ENCODE peak calls at places on chromosomes 16 and 17, in seven cellular contexts. C is CD4-positive, CD25-positive, alpha-beta regulatory T cell; V is endodermal cell; X is upper lobe of right lung; I is uterus; M is ascending aorta; F is CD8-positive, alpha-beta T cell. R is an unnamed sample.

GRCh38 chr17:36703860-36704266 is 102.5 kb downstream of the MRM1 start:
- DNase-seq in F (peak; percentile 58), M (no peak), V (peak; percentile 98), X (peak; percentile 75), C (no peak), I (peak; percentile 24), R (peak; percentile 44)

GRCh38 chr16:88681709-88682451 is 4.4 kb downstream of the SNAI3 start:
- DNase-seq in V (no peak), I (no peak), C (peak; percentile 19), F (peak; percentile 79), M (no peak), X (peak; percentile 81), R (no peak)

GRCh38 chr17:9467518-9467917 is 108.1 kb downstream of the STX8 start:
- DNase-seq in X (no peak), M (no peak), V (peak; percentile 88), C (no peak), F (no peak), I (no peak), R (peak; percentile 7)

GRCh38 chr17:66580178-66580577 is 254.7 kb upstream of the CACNG5 start:
- DNase-seq in I (peak; percentile 61), M (no peak), C (no peak), X (peak; percentile 74), F (no peak), V (peak; percentile 71), R (no peak)

GRCh38 chr17:49168706-49169105 is 36.1 kb downstream of the B4GALNT2 start:
- DNase-seq in X (no peak), M (no peak), C (no peak), V (no peak), F (no peak), I (no peak), R (no peak)

GRCh38 chr17:679491-679890 is 35.1 kb downstream of the VPS53 start:
- DNase-seq in F (no peak), M (no peak), X (no peak), C (no peak), V (no peak), I (no peak), R (no peak)

GRCh38 chr16:90008708-90009145 is 10.5 kb downstream of the DBNDD1 start:
- DNase-seq in V (no peak), M (no peak), F (peak; percentile 79), C (no peak), X (no peak), I (no peak), R (no peak)

GRCh38 chr17:9247401-9247938 is 226.2 kb downstream of the NTN1 start:
- DNase-seq in M (no peak), I (no peak), F (no peak), C (no peak), V (no peak), X (no peak), R (no peak)

GRCh38 chr17:72305472-72305871 is 184.7 kb downstream of the SOX9 start:
- DNase-seq in F (no peak), X (no peak), I (no peak), M (no peak), C (no peak), V (no peak), R (no peak)

GRCh38 chr17:4362141-4362540 is 4.3 kb downstream of the UBE2G1 start:
- DNase-seq in V (no peak), C (no peak), F (no peak), X (no peak), M (no peak), I (no peak), R (peak; percentile 30)

GRCh38 chr16:4679854-4680636 is 13.3 kb upstream of the NUDT16L1 start:
- DNase-seq in V (peak; percentile 43), C (no peak), F (no peak), I (peak; percentile 91), X (peak; percentile 94), M (no peak), R (no peak)

GRCh38 chr16:14131774-14132695 is 60.9 kb downstream of the MRTFB start:
- DNase-seq in I (no peak), F (no peak), X (no peak), M (no peak), C (no peak), V (no peak), R (no peak)

GRCh38 chr17:31649302-31649701 is 209.7 kb downstream of the COPRS start:
- DNase-seq in F (no peak), V (no peak), C (no peak), I (no peak), M (no peak), X (no peak), R (no peak)

GRCh38 chr16:74737521-74737920 is 36.9 kb upstream of the MLKL start:
- DNase-seq in M (no peak), V (peak; percentile 49), F (no peak), C (no peak), I (no peak), X (no peak), R (no peak)

GRCh38 chr17:55577011-55577586 is 65.8 kb upstream of the SMIM36 start:
- DNase-seq in V (no peak), F (no peak), X (no peak), M (no peak), I (peak; percentile 39), C (no peak), R (no peak)

GRCh38 chr17:4948997-4949320 is 629 bp upstream of the PFN1 start:
- DNase-seq in M (peak; percentile 32), F (peak; percentile 84), X (peak; percentile 94), V (peak; percentile 96), C (peak; percentile 66), I (peak; percentile 84), R (peak; percentile 85)

GRCh38 chr16:50035468-50035992 is 10.5 kb downstream of the CNEP1R1 start:
- DNase-seq in I (no peak), V (no peak), F (no peak), X (no peak), C (no peak), M (no peak), R (no peak)

GRCh38 chr16:19874026-19874425 is 10.6 kb downstream of the GPRC5B start:
- DNase-seq in V (no peak), X (no peak), M (no peak), C (no peak), F (no peak), I (no peak), R (no peak)

GRCh38 chr16:67667817-67668494 is 1.3 kb downstream of the C16orf86 start:
- DNase-seq in M (peak; percentile 66), I (peak; percentile 84), V (peak; percentile 93), C (peak; percentile 77), F (peak; percentile 85), X (peak; percentile 87), R (peak; percentile 91)

GRCh38 chr16:25009822-25010221 is 5.3 kb downstream of the ARHGAP17 start:
- DNase-seq in C (no peak), V (peak; percentile 0), F (no peak), X (peak; percentile 78), I (no peak), M (no peak), R (no peak)

GRCh38 chr17:57551321-57552079 is 193.6 kb downstream of the CCDC182 start:
- DNase-seq in M (no peak), F (no peak), X (no peak), I (no peak), C (no peak), V (peak; percentile 66), R (no peak)

GRCh38 chr17:740240-741055 is 8.1 kb downstream of the TLCD3A start:
- DNase-seq in I (no peak), X (no peak), V (no peak), C (no peak), F (no peak), M (no peak), R (no peak)

GRCh38 chr17:70107441-70107840 is 32.4 kb downstream of the KCNJ16 start:
- DNase-seq in M (no peak), F (no peak), X (no peak), I (no peak), C (no peak), V (no peak), R (no peak)

GRCh38 chr17:70111201-70111600 is 36.2 kb downstream of the KCNJ16 start:
- DNase-seq in C (no peak), I (no peak), M (no peak), F (no peak), V (no peak), X (no peak), R (no peak)

GRCh38 chr17:70108166-70108565 is 33.1 kb downstream of the KCNJ16 start:
- DNase-seq in M (no peak), C (no peak), X (no peak), I (no peak), V (no peak), F (no peak), R (no peak)

GRCh38 chr17:70110443-70110880 is 35.4 kb downstream of the KCNJ16 start:
- DNase-seq in M (no peak), F (no peak), X (no peak), V (no peak), C (no peak), I (no peak), R (no peak)

GRCh38 chr17:70109497-70109896 is 34.5 kb downstream of the KCNJ16 start:
- DNase-seq in C (no peak), I (no peak), X (no peak), F (no peak), V (no peak), M (no peak), R (no peak)
- H3K9me3 ChIP-seq in C (no peaks in the 10 kb centered on the region), I (no peaks in the 10 kb centered on the region), X (no peaks in the 10 kb centered on the region), F (no peaks in the 10 kb centered on the region), V (no peaks in the 10 kb centered on the region), M (no peaks in the 10 kb centered on the region), R (no peaks in the 10 kb centered on the region)

GRCh38 chr17:83088451-83089321 is 9.3 kb downstream of the METRNL start:
- DNase-seq in V (no peak), C (no peak), F (no peak), I (no peak), M (no peak), X (no peak), R (no peak)
- H3K4me1 ChIP-seq in V (no peaks in the 10 kb centered on the region), C (no peaks in the 10 kb centered on the region), F (peaks cover 17% of the 10 kb centered on the region), I (peaks cover 3% of the 10 kb centered on the region), M (peaks cover 33% of the 10 kb centered on the region), X (peaks cover 54% of the 10 kb centered on the region), R (no peaks in the 10 kb centered on the region)

GRCh38 chr17:40059729-40060475 is 2.9 kb upstream of the THRA start:
- DNase-seq in V (peak; percentile 41), M (no peak), F (no peak), I (no peak), C (no peak), X (no peak), R (no peak)

GRCh38 chr17:40062347-40063033 is at the start of gene THRA:
- DNase-seq in C (peak; percentile 68), M (no peak), I (peak; percentile 77), F (peak; percentile 83), V (peak; percentile 89), X (peak; percentile 90), R (peak; percentile 74)

GRCh38 chr17:40060887-40061480 is 1.8 kb upstream of the THRA start:
- DNase-seq in V (peak; percentile 56), X (no peak), C (no peak), I (no peak), M (no peak), F (no peak), R (peak; percentile 79)

GRCh38 chr17:40063034-40063765 is 435 bp downstream of the THRA start:
- DNase-seq in V (peak; percentile 93), I (peak; percentile 65), X (peak; percentile 88), M (no peak), C (no peak), F (peak; percentile 62), R (peak; percentile 69)

GRCh38 chr17:40061532-40062038 is 1.2 kb upstream of the THRA start:
- DNase-seq in C (no peak), M (no peak), V (no peak), F (no peak), I (no peak), X (no peak), R (no peak)
- H3K4me3 ChIP-seq in C (no peak overlapping the region), M (no peak overlapping the region), V (no peak overlapping the region), F (no peak overlapping the region), I (no peak overlapping the region), X (no peak overlapping the region), R (no peak overlapping the region)

GRCh38 chr17:62017912-62018311 is 47.2 kb downstream of the MED13 start:
- DNase-seq in I (no peak), X (no peak), M (no peak), V (no peak), F (no peak), C (no peak), R (no peak)
- H3K9me3 ChIP-seq in I (no peaks in the 10 kb centered on the region), X (no peaks in the 10 kb centered on the region), M (no peaks in the 10 kb centered on the region), V (peaks cover 30% of the 10 kb centered on the region), F (no peaks in the 10 kb centered on the region), C (no peaks in the 10 kb centered on the region), R (no peaks in the 10 kb centered on the region)

R was measured in HAP-1.